ENCODE peak calls at places on chromosomes 16 and 17, in six cellular contexts. D is IMR-90, B is neuronal stem cell, A is H9, Z is mesenchymal stem cell, S is trophoblast cell. Q is an unnamed sample.

GRCh38 chr17:869067-869466 is 86.9 kb downstream of the MRM3 start:
- DNase-seq in D (peak; percentile 68), B (no peak), A (no peak), Z (peak; percentile 93), S (no peak), Q (no peak)

GRCh38 chr16:19860146-19861030 is 24.3 kb downstream of the GPRC5B start:
- DNase-seq in D (peak; percentile 81), B (no peak), A (peak; percentile 75), Z (peak; percentile 75), S (no peak), Q (peak; percentile 78)

GRCh38 chr17:17751996-17752821 is 71.0 kb downstream of the RAI1 start:
- DNase-seq in D (peak; percentile 88), B (peak; percentile 95), A (peak; percentile 100), Z (peak; percentile 95), S (peak; percentile 96), Q (peak; percentile 87)

GRCh38 chr16:85359147-85359822 is 247.0 kb upstream of the CIBAR2 start:
- DNase-seq in D (peak; percentile 34), B (no peak), A (no peak), Z (peak; percentile 79), S (no peak), Q (no peak)

GRCh38 chr16:55351936-55352335 is 27.9 kb downstream of the IRX6 start:
- DNase-seq in D (no peak), B (no peak), A (no peak), Z (no peak), S (no peak), Q (no peak)

GRCh38 chr16:76932541-76933211 is 258.3 kb upstream of the MON1B start:
- DNase-seq in D (peak; percentile 17), B (no peak), A (no peak), Z (peak; percentile 50), S (no peak), Q (no peak)

GRCh38 chr16:78729687-78730086 is 630.2 kb downstream of the WWOX start:
- DNase-seq in D (no peak), B (no peak), A (no peak), Z (peak; percentile 84), S (no peak), Q (no peak)

GRCh38 chr16:85420501-85421337 is 192.4 kb upstream of the GSE1 start:
- DNase-seq in D (peak; percentile 20), B (peak; percentile 44), A (peak; percentile 78), Z (peak; percentile 29), S (peak; percentile 59), Q (no peak)

GRCh38 chr17:48738424-48738802 is 9.9 kb upstream of the HOXB13 start:
- DNase-seq in D (no peak), B (no peak), A (no peak), Z (no peak), S (no peak), Q (no peak)

GRCh38 chr17:32929288-32929574 is 1.3 kb downstream of the TMEM98 start:
- DNase-seq in D (peak; percentile 10), B (no peak), A (no peak), Z (peak; percentile 50), S (no peak), Q (no peak)

GRCh38 chr17:32928527-32929287 is 754 bp downstream of the TMEM98 start:
- DNase-seq in D (peak; percentile 26), B (no peak), A (no peak), Z (peak; percentile 46), S (no peak), Q (no peak)

GRCh38 chr17:32927724-32928526 is at the start of gene TMEM98:
- DNase-seq in D (peak; percentile 12), B (peak; percentile 42), A (peak; percentile 63), Z (peak; percentile 29), S (no peak), Q (no peak)

GRCh38 chr17:32926183-32926582 is 1.8 kb upstream of the TMEM98 start:
- DNase-seq in D (no peak), B (no peak), A (peak; percentile 27), Z (no peak), S (no peak), Q (no peak)

GRCh38 chr17:32927201-32927723 is 691 bp upstream of the TMEM98 start:
- DNase-seq in D (peak; percentile 11), B (no peak), A (no peak), Z (peak; percentile 42), S (no peak), Q (no peak)
- H3K14ac ChIP-seq in D (peak overlapping the region; percentile 20), B (no peak overlapping the region), A (no peak overlapping the region), Z (no peak overlapping the region), S (no peak overlapping the region), Q (no peak overlapping the region)

GRCh38 chr16:30184430-30185140 is 1.2 kb downstream of the CORO1A start:
- DNase-seq in D (no peak), B (no peak), A (no peak), Z (no peak), S (peak; percentile 67), Q (no peak)
- H3K14ac ChIP-seq in D (no peak overlapping the region), B (no peak overlapping the region), A (no peak overlapping the region), Z (no peak overlapping the region), S (no peak overlapping the region), Q (no peak overlapping the region)

GRCh38 chr17:74457820-74458166 is 8.6 kb upstream of the CD300A start:
- DNase-seq in D (no peak), B (no peak), A (no peak), Z (no peak), S (no peak), Q (no peak)

GRCh38 chr17:74461646-74462045 is 4.8 kb upstream of the CD300A start:
- DNase-seq in D (no peak), B (no peak), A (no peak), Z (no peak), S (no peak), Q (no peak)

GRCh38 chr17:74460996-74461395 is 5.4 kb upstream of the CD300A start:
- DNase-seq in D (no peak), B (no peak), A (no peak), Z (no peak), S (no peak), Q (no peak)

GRCh38 chr17:74458835-74459234 is 7.6 kb upstream of the CD300A start:
- DNase-seq in D (no peak), B (no peak), A (no peak), Z (no peak), S (no peak), Q (no peak)

GRCh38 chr17:74459622-74460021 is 6.8 kb upstream of the CD300A start:
- DNase-seq in D (no peak), B (no peak), A (no peak), Z (no peak), S (no peak), Q (no peak)
- H3K14ac ChIP-seq in D (no peak overlapping the region), B (no peak overlapping the region), A (no peak overlapping the region), Z (no peak overlapping the region), S (no peak overlapping the region), Q (no peak overlapping the region)

DNA sequence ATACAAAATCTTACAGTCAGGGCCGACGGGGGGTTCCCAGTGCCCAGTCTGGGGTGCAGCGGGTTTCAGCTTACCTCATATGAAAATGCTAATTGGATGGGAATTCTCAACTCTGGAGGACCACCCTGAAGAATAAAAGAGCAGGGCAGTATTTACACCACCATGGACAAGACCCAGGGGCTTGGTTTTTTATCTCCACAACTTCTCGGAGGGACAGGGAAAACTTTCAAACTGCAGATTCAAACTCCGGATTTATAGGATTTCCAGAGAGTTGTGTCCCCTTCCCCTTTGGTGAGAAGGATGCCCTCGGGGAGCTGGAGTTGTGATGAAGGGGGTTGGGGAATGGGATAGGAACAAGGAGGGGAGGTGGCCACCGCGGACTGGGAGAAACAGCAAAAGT is 15.6 kb downstream of the FOXL1 start:
- DNase-seq in D (no peak), B (no peak), A (no peak), Z (no peak), S (no peak), Q (no peak)
- H3K14ac ChIP-seq in D (no peak overlapping the region), B (no peak overlapping the region), A (no peak overlapping the region), Z (no peak overlapping the region), S (no peak overlapping the region), Q (no peak overlapping the region)

DNA sequence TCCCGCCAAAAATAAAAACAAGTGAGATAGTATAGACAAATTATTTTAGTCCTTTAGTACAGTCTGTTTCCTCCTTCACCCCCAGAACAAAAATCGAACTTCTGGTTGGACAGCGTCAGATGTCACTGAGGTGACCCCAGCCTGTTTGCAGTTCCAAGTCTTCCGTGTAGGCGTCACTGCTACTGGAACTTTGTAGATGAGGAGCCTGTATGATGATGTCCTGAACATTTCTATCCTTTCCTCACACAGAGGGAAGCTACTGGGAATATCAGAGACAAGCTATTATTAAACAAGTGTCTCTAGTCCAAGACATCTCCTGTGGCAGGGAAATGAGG is 924 bp upstream of the VEZF1 start:
- DNase-seq in D (peak; percentile 50), B (no peak), A (no peak), Z (peak; percentile 72), S (no peak), Q (no peak)
- H3K14ac ChIP-seq in D (no peak overlapping the region), B (no peak overlapping the region), A (no peak overlapping the region), Z (no peak overlapping the region), S (no peak overlapping the region), Q (no peak overlapping the region)

GRCh38 chr17:61395983-61396585 is 3.6 kb upstream of the TBX2 start:
- DNase-seq in D (peak; percentile 52), B (no peak), A (no peak), Z (peak; percentile 48), S (no peak), Q (peak; percentile 61)

GRCh38 chr17:61394630-61395408 is 4.8 kb upstream of the TBX2 start:
- DNase-seq in D (peak; percentile 22), B (no peak), A (no peak), Z (no peak), S (no peak), Q (no peak)

GRCh38 chr17:61396586-61397085 is 3.0 kb upstream of the TBX2 start:
- DNase-seq in D (peak; percentile 35), B (no peak), A (no peak), Z (peak; percentile 46), S (no peak), Q (no peak)

GRCh38 chr17:61393904-61394629 is 5.6 kb upstream of the TBX2 start:
- DNase-seq in D (peak; percentile 81), B (no peak), A (no peak), Z (peak; percentile 35), S (peak; percentile 84), Q (no peak)

GRCh38 chr17:61395409-61395982 is 4.1 kb upstream of the TBX2 start:
- DNase-seq in D (no peak), B (no peak), A (peak; percentile 68), Z (no peak), S (no peak), Q (no peak)
- H3K14ac ChIP-seq in D (peak overlapping the region; percentile 91), B (no peak overlapping the region), A (no peak overlapping the region), Z (no peak overlapping the region), S (no peak overlapping the region), Q (no peak overlapping the region)

GRCh38 chr16:80515374-80515773 is 25.4 kb upstream of the DYNLRB2 start:
- DNase-seq in D (no peak), B (no peak), A (no peak), Z (no peak), S (no peak), Q (no peak)
- H3K14ac ChIP-seq in D (no peak overlapping the region), B (no peak overlapping the region), A (no peak overlapping the region), Z (no peak overlapping the region), S (no peak overlapping the region), Q (no peak overlapping the region)

Q was measured in H1.